ENCODE peak calls at places on chromosome 17, in five cellular contexts. U is HCT116, D is stomach, W is HepG2, L is K562. A is an unnamed sample.

GRCh38 chr17:14471052-14471451 is 170.2 kb downstream of the HS3ST3B1 start:
- DNase-seq in U (no peak), D (no peak), L (no peak), W (peak; percentile 89), A (peak; percentile 11)

GRCh38 chr17:55433629-55434422 is 12.2 kb upstream of the MMD start:
- DNase-seq in D (peak; percentile 46), L (no peak), U (no peak), W (peak; percentile 99), A (peak; percentile 64)

GRCh38 chr17:57666198-57666870 is 78.8 kb downstream of the CCDC182 start:
- DNase-seq in D (no peak), U (no peak), W (no peak), L (no peak), A (no peak)

GRCh38 chr17:37494971-37495370 is 5.3 kb downstream of the DUSP14 start:
- DNase-seq in W (peak; percentile 10), U (no peak), L (no peak), D (no peak), A (no peak)

GRCh38 chr17:57870283-57870635 is 20.4 kb upstream of the MRPS23 start:
- DNase-seq in U (no peak), D (no peak), W (no peak), L (no peak), A (no peak)

GRCh38 chr17:5286846-5287245 is 4.8 kb downstream of the RABEP1 start:
- DNase-seq in D (no peak), W (no peak), L (no peak), U (no peak), A (no peak)

GRCh38 chr17:7548585-7549400 is at the start of gene TNFSF12:
- DNase-seq in U (no peak), W (no peak), L (peak; percentile 74), D (peak; percentile 55), A (peak; percentile 72)

GRCh38 chr17:74601944-74602572 is 10.0 kb upstream of the CD300LD start:
- DNase-seq in W (peak; percentile 60), U (peak; percentile 53), L (peak; percentile 74), D (no peak), A (peak; percentile 23)

GRCh38 chr17:63277629-63278028 is 168.5 kb downstream of the CYB561 start:
- DNase-seq in W (no peak), L (no peak), D (no peak), U (no peak), A (no peak)

GRCh38 chr17:3960764-3961163 is 3.5 kb downstream of the ATP2A3 start:
- DNase-seq in W (no peak), D (no peak), L (no peak), U (no peak), A (peak; percentile 44)

GRCh38 chr17:36600477-36600876 is 906 bp upstream of the MRM1 start:
- DNase-seq in U (no peak), D (no peak), L (no peak), W (no peak), A (no peak)

GRCh38 chr17:58387834-58388233 is 29.5 kb downstream of the RNF43 start:
- DNase-seq in L (no peak), D (no peak), U (peak; percentile 70), W (no peak), A (peak; percentile 66)

GRCh38 chr17:6162216-6162615 is 92.0 kb downstream of the WSCD1 start:
- DNase-seq in W (no peak), L (no peak), U (no peak), D (no peak), A (no peak)

GRCh38 chr17:36722121-36722902 is 120.9 kb downstream of the MRM1 start:
- DNase-seq in W (no peak), D (peak; percentile 54), U (no peak), L (peak; percentile 97), A (peak; percentile 74)

GRCh38 chr17:34225046-34225445 is 30.0 kb upstream of the CCL2 start:
- DNase-seq in D (no peak), W (no peak), U (no peak), L (no peak), A (no peak)

GRCh38 chr17:68437979-68438877 is 19.1 kb downstream of the WIPI1 start:
- DNase-seq in D (peak; percentile 72), L (peak; percentile 31), U (no peak), W (peak; percentile 80), A (peak; percentile 68)

GRCh38 chr17:68512967-68513474 is 791 bp downstream of the PRKAR1A start:
- DNase-seq in W (no peak), D (no peak), L (peak; percentile 20), U (no peak), A (peak; percentile 24)

GRCh38 chr17:69236946-69237345 is 8.3 kb upstream of the ABCA10 start:
- DNase-seq in W (no peak), D (no peak), U (no peak), L (no peak), A (no peak)

GRCh38 chr17:76868176-76868668 is at the start of gene MGAT5B:
- DNase-seq in U (peak; percentile 56), L (peak; percentile 93), D (peak; percentile 85), W (peak; percentile 53), A (peak; percentile 75)

GRCh38 chr17:55168970-55169687 is 95.6 kb upstream of the HLF start:
- DNase-seq in L (no peak), D (no peak), U (no peak), W (no peak), A (no peak)

GRCh38 chr17:59771093-59771492 is 63.6 kb downstream of the VMP1 start:
- DNase-seq in W (no peak), D (no peak), U (no peak), L (no peak), A (no peak)

GRCh38 chr17:78747479-78747878 is 34.6 kb downstream of the CYTH1 start:
- DNase-seq in W (no peak), L (no peak), D (no peak), U (no peak), A (no peak)

GRCh38 chr17:34434065-34434464 is 71.0 kb upstream of the CCL1 start:
- DNase-seq in L (no peak), W (no peak), D (no peak), U (no peak), A (no peak)

GRCh38 chr17:42566873-42567573 is at the start of gene MLX:
- DNase-seq in D (peak; percentile 97), U (peak; percentile 66), L (peak; percentile 100), W (peak; percentile 91), A (peak; percentile 96)

GRCh38 chr17:67466251-67466650 is 89.2 kb downstream of the PITPNC1 start:
- DNase-seq in W (no peak), L (no peak), U (no peak), D (no peak), A (no peak)

GRCh38 chr17:265726-266125 is 84.3 kb upstream of the DOC2B start:
- DNase-seq in L (no peak), W (no peak), D (peak; percentile 16), U (no peak), A (no peak)

GRCh38 chr17:56934280-56934679 is 20.4 kb upstream of the TRIM25 start:
- DNase-seq in U (no peak), W (no peak), D (no peak), L (no peak), A (no peak)

GRCh38 chr17:58371300-58371950 is 19.4 kb upstream of the SUPT4H1 start:
- DNase-seq in U (no peak), W (no peak), L (no peak), D (no peak), A (no peak)

GRCh38 chr17:57121308-57122042 is 36.4 kb downstream of the AKAP1 start:
- DNase-seq in D (peak; percentile 41), U (no peak), L (peak; percentile 55), W (no peak), A (no peak)

GRCh38 chr17:57669671-57670529 is 75.2 kb downstream of the CCDC182 start:
- DNase-seq in W (no peak), U (no peak), D (no peak), L (no peak), A (no peak)

GRCh38 chr17:67821871-67822367 is 3.4 kb upstream of the BPTF start:
- DNase-seq in D (no peak), U (no peak), W (no peak), L (no peak), A (no peak)

GRCh38 chr17:45035848-45036247 is 15.6 kb downstream of the DCAKD start:
- DNase-seq in L (no peak), U (no peak), W (no peak), D (no peak), A (no peak)

GRCh38 chr17:45032150-45032493 is 19.3 kb downstream of the DCAKD start:
- DNase-seq in W (no peak), U (no peak), L (peak; percentile 33), D (no peak), A (no peak)

GRCh38 chr17:45031231-45032149 is 19.9 kb downstream of the DCAKD start:
- DNase-seq in L (peak; percentile 61), W (no peak), U (no peak), D (no peak), A (no peak)

GRCh38 chr17:45036696-45037095 is 14.7 kb downstream of the DCAKD start:
- DNase-seq in U (no peak), W (no peak), L (no peak), D (no peak), A (peak; percentile 51)

GRCh38 chr17:45034599-45034998 is 16.8 kb downstream of the DCAKD start:
- DNase-seq in W (no peak), L (no peak), U (no peak), D (no peak), A (no peak)
- H3K36me3 ChIP-seq in W (peaks cover 32% of the 10 kb centered on the region), L (peaks cover 45% of the 10 kb centered on the region), U (peaks cover 9% of the 10 kb centered on the region), D (peaks cover 54% of the 10 kb centered on the region), A (no peaks in the 10 kb centered on the region)

GRCh38 chr17:40103082-40103741 is 2.8 kb upstream of the NR1D1 start:
- DNase-seq in W (no peak), D (no peak), L (no peak), U (no peak), A (no peak)

GRCh38 chr17:40103742-40104095 is 3.3 kb upstream of the NR1D1 start:
- DNase-seq in W (no peak), L (no peak), D (no peak), U (no peak), A (no peak)

GRCh38 chr17:40106089-40106759 is 5.8 kb upstream of the NR1D1 start:
- DNase-seq in W (no peak), D (no peak), U (no peak), L (no peak), A (no peak)

GRCh38 chr17:40106760-40107265 is 6.4 kb upstream of the NR1D1 start:
- DNase-seq in L (no peak), D (no peak), W (no peak), U (no peak), A (no peak)

GRCh38 chr17:40104570-40105471 is 4.4 kb upstream of the NR1D1 start:
- DNase-seq in L (no peak), D (no peak), W (no peak), U (no peak), A (no peak)
- H3K4me1 ChIP-seq in L (peaks cover 55% of the 10 kb centered on the region), D (peaks cover 91% of the 10 kb centered on the region), W (peaks cover 100% of the 10 kb centered on the region), U (peaks cover 48% of the 10 kb centered on the region), A (peaks cover 91% of the 10 kb centered on the region)

GRCh38 chr17:1673041-1673790 is 11.5 kb downstream of the PRPF8 start:
- DNase-seq in L (no peak), D (no peak), U (no peak), W (no peak), A (peak; percentile 12)
- TF ChIP-seq POLR2AphosphoS5 in L (no peak), D (no peak), U (no peak), W (no peak), A (no peak)

DNA sequence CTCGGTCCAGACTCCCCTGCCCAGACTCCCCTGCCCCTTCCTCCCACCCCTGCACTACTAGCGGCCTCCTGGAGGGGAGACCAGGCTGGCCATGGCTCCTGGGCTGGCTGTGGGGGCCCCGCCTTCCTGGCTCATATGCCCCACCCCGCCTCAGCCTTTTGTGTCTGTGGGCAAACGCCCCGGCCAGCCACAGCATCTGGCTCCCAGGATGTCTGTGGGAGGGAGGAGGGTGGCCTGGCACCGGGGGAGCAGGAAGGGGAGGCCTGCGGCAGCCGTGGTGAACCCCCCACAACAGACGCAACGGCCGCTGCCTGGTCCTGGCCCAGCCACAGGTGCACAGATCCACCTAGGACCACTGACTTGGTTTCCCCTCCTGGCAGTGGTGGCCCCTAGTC is 32.9 kb downstream of the BAHCC1 start:
- DNase-seq in D (peak; percentile 79), U (no peak), W (no peak), L (no peak), A (peak; percentile 52)
- H3K36me3 ChIP-seq in D (no peaks in the 10 kb centered on the region), U (no peaks in the 10 kb centered on the region), W (no peaks in the 10 kb centered on the region), L (no peaks in the 10 kb centered on the region), A (no peaks in the 10 kb centered on the region)